ENCODE peak calls at places on chromosomes 13 and 19, in ten cellular contexts. O, T, H, E, W, P, Q, R, C and S are unnamed samples.

GRCh38 chr19:12260861-12261260 is 33.8 kb downstream of the ZNF44 start:
- DNase-seq in P (no peak), R (no peak), W (no peak), E (no peak), Q (no peak), T (no peak), C (no peak), O (no peak), H (no peak), S (no peak)

GRCh38 chr13:90943961-90944360 is 403.5 kb upstream of the MIR17HG start:
- DNase-seq in E (no peak), H (no peak), P (no peak), T (no peak), W (no peak), Q (no peak), C (no peak), R (no peak), O (no peak), S (no peak)

GRCh38 chr19:50912727-50913716 is 1.8 kb upstream of the KLK4 start:
- DNase-seq in P (no peak), E (no peak), T (no peak), O (no peak), R (no peak), Q (no peak), H (no peak), W (no peak), C (no peak), S (no peak)

GRCh38 chr13:51717786-51718398 is 86.1 kb downstream of the DHRS12 start:
- DNase-seq in W (no peak), H (no peak), C (no peak), O (no peak), P (no peak), E (no peak), T (no peak), R (no peak), Q (no peak), S (no peak)

GRCh38 chr13:39037410-39037879 is 444 bp downstream of the PROSER1 start:
- DNase-seq in H (peak; percentile 54), E (no peak), Q (no peak), C (no peak), O (no peak), R (no peak), P (no peak), W (no peak), T (no peak), S (no peak)

GRCh38 chr19:5719274-5719960 is 529 bp downstream of the LONP1 start:
- DNase-seq in E (peak; percentile 40), H (no peak), P (no peak), Q (no peak), R (no peak), O (no peak), W (no peak), T (no peak), C (no peak), S (no peak)

GRCh38 chr19:28428644-28429348 is 784.2 kb downstream of the UQCRFS1 start:
- DNase-seq in E (no peak), H (no peak), R (no peak), C (no peak), T (no peak), W (no peak), P (no peak), Q (no peak), O (no peak), S (no peak)

GRCh38 chr13:114057131-114058050 is 75.0 kb downstream of the RASA3 start:
- DNase-seq in H (no peak), E (no peak), Q (no peak), T (no peak), O (no peak), R (no peak), P (no peak), W (no peak), C (no peak), S (no peak)

DNA sequence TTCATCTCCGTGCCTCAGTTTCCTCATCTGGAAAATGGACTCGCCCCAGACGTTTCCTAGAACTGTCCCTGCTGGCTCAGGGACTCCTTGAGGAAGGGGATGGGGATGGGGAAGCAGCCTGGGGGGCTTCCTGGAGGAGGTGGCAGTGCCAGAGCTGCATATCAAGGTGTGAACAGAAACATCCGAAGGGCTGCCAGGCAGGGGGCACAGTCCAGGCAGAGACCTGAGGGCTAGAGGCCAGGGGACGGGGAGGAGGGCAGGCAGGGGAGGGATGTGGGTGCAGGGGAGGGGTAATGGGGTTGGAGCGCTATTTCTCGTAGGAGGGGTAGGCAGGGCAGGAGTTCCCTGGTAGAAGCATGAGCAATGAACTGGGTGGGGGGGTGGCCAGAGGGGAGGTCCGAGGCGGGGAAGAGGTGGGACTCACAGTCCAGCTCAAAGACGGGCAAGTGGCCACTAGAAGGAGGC is 3.6 kb upstream of the ELANE start:
- DNase-seq in C (no peak), W (no peak), T (no peak), E (no peak), R (no peak), O (no peak), H (no peak), Q (no peak), P (no peak), S (no peak)
- H3K27ac ChIP-seq in C (no peak overlapping the region), W (peak overlapping the region; percentile 2), T (no peak overlapping the region), E (no peak overlapping the region), R (no peak overlapping the region), O (no peak overlapping the region), H (no peak overlapping the region), Q (no peak overlapping the region), P (no peak overlapping the region), S (no peak overlapping the region)

GRCh38 chr19:3519126-3519525 is 13.0 kb downstream of the FZR1 start:
- DNase-seq in P (no peak), H (no peak), W (no peak), C (no peak), O (no peak), T (no peak), E (no peak), R (no peak), Q (no peak), S (no peak)

GRCh38 chr19:3518669-3519068 is 12.6 kb downstream of the FZR1 start:
- DNase-seq in W (no peak), Q (no peak), C (no peak), H (no peak), E (no peak), O (no peak), R (no peak), P (no peak), T (no peak), S (no peak)

GRCh38 chr19:3520166-3521103 is 14.3 kb downstream of the FZR1 start:
- DNase-seq in E (no peak), T (no peak), Q (no peak), W (no peak), O (no peak), P (no peak), C (no peak), R (no peak), H (no peak), S (no peak)

GRCh38 chr19:3522421-3523360 is 16.3 kb upstream of the TEKTIP1 start:
- DNase-seq in Q (no peak), C (no peak), W (no peak), E (no peak), T (no peak), O (no peak), R (no peak), H (no peak), P (no peak), S (no peak)

DNA sequence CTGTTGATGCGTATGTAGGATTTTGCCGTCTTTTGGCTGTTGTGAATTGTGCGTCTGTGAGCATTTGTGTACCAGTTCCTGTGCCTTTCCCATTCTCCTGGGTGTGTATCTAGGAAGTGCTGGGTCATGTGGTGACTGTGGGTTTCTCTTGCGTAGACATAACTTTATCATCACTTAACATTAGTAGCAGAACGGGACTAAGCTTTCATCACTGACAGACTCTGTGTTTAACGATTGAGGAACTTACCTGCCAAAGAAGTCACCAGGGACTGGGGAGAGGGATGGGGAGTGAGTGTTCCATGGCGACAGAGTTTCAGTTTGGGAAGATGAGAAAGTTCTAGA is 15.0 kb downstream of the FZR1 start:
- DNase-seq in E (no peak), W (no peak), H (no peak), O (no peak), T (no peak), Q (no peak), P (no peak), C (no peak), R (no peak), S (no peak)
- H3K27ac ChIP-seq in E (no peak overlapping the region), W (no peak overlapping the region), H (no peak overlapping the region), O (no peak overlapping the region), T (no peak overlapping the region), Q (no peak overlapping the region), P (no peak overlapping the region), C (no peak overlapping the region), R (no peak overlapping the region), S (no peak overlapping the region)

GRCh38 chr13:33452873-33453558 is 167.5 kb upstream of the STARD13 start:
- DNase-seq in E (no peak), P (no peak), H (no peak), C (no peak), Q (no peak), R (no peak), O (no peak), W (no peak), T (no peak), S (no peak)

GRCh38 chr13:33450956-33451709 is 165.6 kb upstream of the STARD13 start:
- DNase-seq in C (no peak), W (no peak), E (no peak), R (no peak), P (no peak), Q (no peak), H (no peak), T (peak; percentile 29), O (no peak), S (no peak)

GRCh38 chr13:33453911-33454310 is 168.4 kb upstream of the STARD13 start:
- DNase-seq in O (no peak), T (no peak), Q (no peak), R (no peak), H (no peak), E (no peak), W (no peak), C (peak; percentile 47), P (no peak), S (no peak)

GRCh38 chr13:33454844-33455256 is 169.3 kb upstream of the STARD13 start:
- DNase-seq in E (no peak), Q (no peak), W (no peak), R (no peak), H (no peak), T (no peak), P (no peak), C (no peak), O (no peak), S (no peak)

DNA sequence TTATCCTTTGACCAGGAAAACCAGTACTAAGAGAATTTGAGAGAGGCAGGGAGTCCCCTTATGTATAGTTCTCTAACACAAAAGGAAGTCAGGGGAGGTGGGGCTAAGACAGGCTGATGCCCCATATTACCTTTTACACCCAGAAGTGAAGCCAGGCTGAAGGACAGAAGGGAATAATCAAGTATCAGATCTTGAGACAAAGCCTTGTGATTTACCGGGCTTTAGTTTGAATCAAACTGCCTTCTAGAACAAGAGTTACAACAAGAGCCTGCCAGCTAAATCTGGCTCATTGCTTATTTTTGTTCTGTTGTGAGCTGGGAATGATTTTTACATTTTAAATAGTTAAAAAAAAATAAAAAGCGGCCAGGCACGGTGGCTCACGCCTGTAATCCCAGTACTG is 169.7 kb upstream of the STARD13 start:
- DNase-seq in W (no peak), T (no peak), P (no peak), Q (no peak), H (no peak), E (no peak), R (no peak), O (no peak), C (no peak), S (no peak)
- H3K27ac ChIP-seq in W (no peak overlapping the region), T (no peak overlapping the region), P (no peak overlapping the region), Q (peak overlapping the region; percentile 83), H (no peak overlapping the region), E (no peak overlapping the region), R (no peak overlapping the region), O (no peak overlapping the region), C (no peak overlapping the region), S (no peak overlapping the region)

DNA sequence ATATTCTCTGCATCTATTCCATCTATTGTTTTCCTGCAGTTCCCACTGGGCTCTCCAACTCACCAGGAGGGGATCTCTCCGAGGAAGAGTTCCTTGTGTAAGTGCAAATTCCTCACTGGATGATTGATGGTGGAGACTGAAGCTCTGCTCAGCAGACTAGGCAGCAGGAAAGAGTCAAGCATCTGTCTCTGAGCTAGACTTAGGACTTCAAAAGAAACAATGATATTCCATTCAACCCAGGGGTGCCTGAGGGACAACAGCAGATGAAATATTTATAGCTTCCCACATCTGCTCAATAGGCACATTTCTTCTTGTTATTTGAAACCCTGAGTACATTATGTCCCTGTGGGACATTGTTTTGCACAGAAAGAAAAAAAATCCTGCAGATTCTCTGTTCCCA is at the start of the genes OR7A5 and OR7C1:
- DNase-seq in O (no peak), T (no peak), C (no peak), E (no peak), R (no peak), Q (no peak), W (no peak), P (no peak), H (no peak), S (no peak)
- H3K27ac ChIP-seq in O (no peak within 1 kb of the TSS), T (no peak within 1 kb of the TSS), C (no peak within 1 kb of the TSS), E (no peak within 1 kb of the TSS), R (no peak within 1 kb of the TSS), Q (no peak within 1 kb of the TSS), W (no peak within 1 kb of the TSS), P (no peak within 1 kb of the TSS), H (no peak within 1 kb of the TSS), S (peak within 1 kb of the TSS; percentile 68)